ENCODE peak calls at places on chromosomes 12 and 14, in eight cellular contexts. E is mammary epithelial cell, A is tibial artery, L is SJCRH30, V is A673, P is esophagus squamous epithelium, Z is neural progenitor cell, W is suprapubic skin. Q is an unnamed sample. For H3K4me1, the result is how much of the 10 kb centered on the place peaks cover.

GRCh38 chr12:18837025-18837424 is 99.1 kb downstream of the CAPZA3 start:
- DNase-seq in E (no peak), A (no peak), L (no peak), V (peak), P (no peak), Z (no peak), W (no peak), Q (no peak)

GRCh38 chr12:29234965-29235364 is 85.9 kb downstream of the FAR2 start:
- DNase-seq in E (peak), A (no peak), L (no peak), V (peak), P (no peak), Z (no peak), W (no peak), Q (no peak)

GRCh38 chr12:109356586-109356985 is 8.9 kb downstream of the MYO1H start:
- DNase-seq in E (no peak), A (no peak), L (no peak), V (no peak), P (no peak), Z (no peak), W (no peak), Q (no peak)

GRCh38 chr12:86838709-86839108 is 582.5 kb upstream of the MGAT4C start:
- DNase-seq in E (no peak), A (no peak), L (no peak), V (peak), P (no peak), Z (peak), W (no peak), Q (no peak)

GRCh38 chr12:129551441-129551840 is 352.4 kb downstream of the TMEM132D start:
- DNase-seq in E (no peak), A (no peak), L (no peak), V (no peak), P (no peak), Z (no peak), W (no peak), Q (no peak)

GRCh38 chr14:61486930-61487495 is 165.6 kb downstream of the PRKCH start:
- DNase-seq in E (no peak), A (no peak), L (no peak), V (no peak), P (no peak), Z (no peak), W (no peak), Q (no peak)

GRCh38 chr12:132290203-132290540 is 39.2 kb downstream of the GALNT9 start:
- DNase-seq in E (no peak), A (no peak), L (no peak), V (no peak), P (no peak), Z (no peak), W (no peak), Q (no peak)

GRCh38 chr14:105477659-105478623 is 3.3 kb downstream of the CRIP2 start:
- DNase-seq in E (no peak), A (peak), L (no peak), V (peak), P (peak), Z (peak), W (no peak), Q (no peak)

GRCh38 chr12:104930388-104931326 is 27.4 kb downstream of the SLC41A2 start:
- DNase-seq in E (peak), A (no peak), L (no peak), V (no peak), P (no peak), Z (no peak), W (no peak), Q (no peak)

GRCh38 chr14:95440951-95441350 is 75.5 kb downstream of the SYNE3 start:
- DNase-seq in E (no peak), A (no peak), L (no peak), V (no peak), P (no peak), Z (no peak), W (no peak), Q (no peak)

GRCh38 chr14:26719514-26719913 is 121.7 kb upstream of the NOVA1 start:
- DNase-seq in E (no peak), A (no peak), L (no peak), V (no peak), P (no peak), Z (no peak), W (no peak), Q (no peak)

GRCh38 chr14:31159682-31160296 is 47.8 kb downstream of the HECTD1 start:
- DNase-seq in E (no peak), A (peak), L (no peak), V (peak), P (no peak), Z (no peak), W (no peak), Q (peak)

GRCh38 chr14:75200451-75200850 is 24.0 kb upstream of the TMED10 start:
- DNase-seq in E (peak), A (no peak), L (no peak), V (no peak), P (no peak), Z (no peak), W (no peak), Q (no peak)

GRCh38 chr12:47885012-47885501 is 19.7 kb downstream of the VDR start:
- DNase-seq in E (no peak), A (peak), L (no peak), V (no peak), P (no peak), Z (no peak), W (no peak), Q (no peak)

GRCh38 chr12:27198036-27198435 is 46.0 kb upstream of the STK38L start:
- DNase-seq in E (no peak), A (peak), L (no peak), V (no peak), P (no peak), Z (no peak), W (no peak), Q (no peak)

DNA sequence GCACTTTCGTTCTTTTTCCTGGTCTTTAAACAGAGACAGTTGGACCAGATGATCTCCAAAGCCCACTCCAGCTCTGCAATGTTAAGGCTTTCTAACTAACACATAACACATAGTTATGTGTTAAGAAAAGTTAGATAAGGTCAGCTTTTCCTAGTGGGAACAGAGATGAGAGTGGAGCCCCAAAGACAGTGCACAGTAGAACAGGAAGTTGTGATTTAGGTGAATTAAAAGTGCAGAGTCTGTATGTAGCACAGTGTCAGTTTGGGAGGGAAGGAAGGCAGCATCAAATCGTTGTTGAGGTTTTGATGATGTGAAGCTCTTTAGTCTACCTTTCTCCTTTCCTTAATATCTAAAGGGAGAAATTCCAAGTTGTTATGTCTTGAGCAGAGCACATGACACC is 31.7 kb downstream of the PRORP start:
- DNase-seq in E (no peak), A (no peak), L (no peak), V (no peak), P (no peak), Z (no peak), W (no peak), Q (no peak)
- H3K27ac ChIP-seq in E (no peak), A (no peak), L (no peak), V (peak), P (no peak), Z (no peak), W (no peak), Q (no peak)

GRCh38 chr14:89310211-89310610 is 106.8 kb downstream of the FOXN3 start:
- DNase-seq in E (no peak), A (no peak), L (no peak), V (no peak), P (no peak), Z (no peak), W (no peak), Q (peak)

GRCh38 chr14:89307409-89307808 is 109.6 kb downstream of the FOXN3 start:
- DNase-seq in E (no peak), A (no peak), L (no peak), V (no peak), P (no peak), Z (no peak), W (no peak), Q (no peak)

GRCh38 chr14:89304972-89305703 is 111.9 kb downstream of the FOXN3 start:
- DNase-seq in E (no peak), A (peak), L (peak), V (peak), P (no peak), Z (peak), W (no peak), Q (peak)

GRCh38 chr14:89309670-89310177 is 107.3 kb downstream of the FOXN3 start:
- DNase-seq in E (no peak), A (no peak), L (no peak), V (no peak), P (no peak), Z (no peak), W (no peak), Q (no peak)

GRCh38 chr14:89308232-89308959 is 108.6 kb downstream of the FOXN3 start:
- DNase-seq in E (no peak), A (no peak), L (no peak), V (no peak), P (no peak), Z (no peak), W (no peak), Q (no peak)
- H3K4me1 ChIP-seq in E (under half), A (under half), L (under half), V (under half), P (under half), Z (under half), W (under half), Q (half or more)

GRCh38 chr12:12818693-12819092 is 5.5 kb downstream of the DDX47 start:
- DNase-seq in E (peak), A (no peak), L (no peak), V (no peak), P (no peak), Z (no peak), W (no peak), Q (no peak)
- H3K27ac ChIP-seq in E (peak), A (peak), L (no peak), V (no peak), P (no peak), Z (no peak), W (no peak), Q (no peak)

DNA sequence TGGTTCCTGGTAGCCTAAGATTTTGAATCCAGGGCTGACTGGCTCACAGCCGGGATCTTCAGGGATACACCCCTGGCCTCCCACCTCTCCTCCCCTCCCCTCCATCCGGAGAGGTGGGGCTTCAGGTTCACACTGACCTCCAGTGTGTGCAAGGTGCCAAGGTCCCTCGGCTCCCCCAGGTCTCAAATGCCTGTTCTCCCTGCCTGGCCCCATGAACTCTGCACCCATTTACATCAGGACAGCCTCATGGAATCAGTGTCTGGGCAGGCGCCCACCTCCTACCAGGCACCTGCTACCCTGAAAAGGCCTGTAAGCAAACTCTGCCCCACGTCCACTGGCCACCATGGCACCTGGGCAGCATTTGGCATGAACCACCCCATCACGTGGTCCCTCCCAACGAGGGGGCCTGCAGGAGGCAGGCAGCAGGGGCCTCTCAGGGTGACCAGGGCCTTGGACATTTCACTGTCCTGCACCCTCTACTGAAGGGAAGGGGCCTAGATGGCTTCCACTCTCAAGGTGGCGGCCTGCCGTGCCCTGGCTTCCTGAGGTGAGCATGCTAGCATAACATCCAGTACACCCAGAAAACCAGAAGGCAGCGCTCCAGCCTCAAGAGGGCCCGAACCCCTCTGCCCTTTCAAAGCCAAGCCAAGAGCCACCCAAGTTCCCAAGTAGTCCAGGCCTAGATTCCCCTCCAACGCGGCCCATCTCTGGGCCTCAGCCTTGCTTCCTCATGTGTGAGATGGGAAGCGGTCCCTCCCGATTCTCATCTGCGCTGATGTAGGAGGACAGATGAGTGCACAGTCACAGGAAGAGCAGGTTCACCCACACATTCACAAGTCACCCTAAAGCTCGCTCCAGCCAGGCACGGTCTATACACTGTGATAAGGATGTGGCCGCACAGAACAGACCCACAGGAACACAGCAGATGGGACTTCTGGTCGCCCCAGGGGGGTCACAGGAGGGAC is 37.3 kb downstream of the CCDC85C start:
- DNase-seq in E (no peak), A (no peak), L (no peak), V (no peak), P (no peak), Z (no peak), W (no peak), Q (no peak)
- H3K4me1 ChIP-seq in E (under half), A (half or more), L (under half), V (under half), P (half or more), Z (half or more), W (half or more), Q (half or more)

GRCh38 chr12:75699728-75700496 is 188.5 kb upstream of the KRR1 start:
- DNase-seq in E (no peak), A (no peak), L (peak), V (no peak), P (no peak), Z (no peak), W (no peak), Q (peak)

GRCh38 chr12:75702477-75703093 is 191.2 kb upstream of the KRR1 start:
- DNase-seq in E (no peak), A (no peak), L (no peak), V (no peak), P (no peak), Z (no peak), W (no peak), Q (no peak)

GRCh38 chr12:75704208-75704607 is 192.8 kb upstream of the KRR1 start:
- DNase-seq in E (no peak), A (no peak), L (no peak), V (no peak), P (no peak), Z (no peak), W (no peak), Q (no peak)

GRCh38 chr12:75703131-75703530 is 191.7 kb upstream of the KRR1 start:
- DNase-seq in E (no peak), A (no peak), L (no peak), V (no peak), P (no peak), Z (no peak), W (no peak), Q (no peak)

GRCh38 chr12:75701859-75702258 is 190.4 kb upstream of the KRR1 start:
- DNase-seq in E (no peak), A (no peak), L (no peak), V (no peak), P (no peak), Z (no peak), W (no peak), Q (no peak)
- H3K27ac ChIP-seq in E (no peak), A (no peak), L (no peak), V (no peak), P (no peak), Z (no peak), W (no peak), Q (no peak)

DNA sequence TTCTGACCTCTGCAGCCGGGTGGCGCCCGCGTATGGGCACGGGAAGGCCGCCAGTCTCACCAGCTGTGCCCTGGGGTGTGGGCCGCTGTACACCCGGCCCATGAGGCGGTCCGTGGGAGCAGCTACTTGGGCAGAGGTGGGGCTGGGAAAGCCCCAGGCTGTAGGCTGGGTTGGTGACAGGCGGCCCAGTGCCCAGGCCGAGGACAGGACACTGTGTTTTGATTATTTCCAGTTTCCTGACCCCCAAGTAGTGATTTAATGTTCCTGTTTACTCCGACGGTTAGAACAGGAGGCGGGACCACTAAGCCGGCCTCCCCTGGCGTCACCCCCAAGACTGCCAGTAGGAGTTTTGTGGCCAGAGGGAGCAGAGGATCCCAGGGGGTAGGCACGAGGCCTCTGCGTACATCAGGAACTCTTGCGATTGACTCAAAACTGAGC is 42.7 kb upstream of the DIO3 start:
- DNase-seq in E (no peak), A (peak), L (no peak), V (no peak), P (no peak), Z (no peak), W (peak), Q (peak)
- H3K4me1 ChIP-seq in E (under half), A (under half), L (under half), V (under half), P (under half), Z (under half), W (under half), Q (under half)

GRCh38 chr12:93618891-93619410 is 46.5 kb downstream of the SOCS2 start:
- DNase-seq in E (no peak), A (no peak), L (no peak), V (no peak), P (no peak), Z (no peak), W (no peak), Q (no peak)
- H3K27ac ChIP-seq in E (no peak), A (no peak), L (no peak), V (no peak), P (no peak), Z (no peak), W (no peak), Q (no peak)

GRCh38 chr12:75661927-75662326 is 150.5 kb upstream of the KRR1 start:
- DNase-seq in E (no peak), A (no peak), L (no peak), V (no peak), P (no peak), Z (no peak), W (no peak), Q (no peak)
- H3K4me1 ChIP-seq in E (half or more), A (under half), L (under half), V (under half), P (under half), Z (under half), W (under half), Q (under half)

GRCh38 chr12:41634096-41634495 is 446.0 kb downstream of the PDZRN4 start:
- DNase-seq in E (no peak), A (no peak), L (no peak), V (no peak), P (no peak), Z (no peak), W (no peak), Q (no peak)
- H3K27ac ChIP-seq in E (no peak), A (no peak), L (no peak), V (no peak), P (no peak), Z (no peak), W (no peak), Q (no peak)

GRCh38 chr14:68971411-68972035 is 7.6 kb downstream of the ACTN1 start:
- DNase-seq in E (no peak), A (no peak), L (no peak), V (no peak), P (no peak), Z (no peak), W (no peak), Q (no peak)
- H3K4me1 ChIP-seq in E (half or more), A (half or more), L (half or more), V (under half), P (under half), Z (under half), W (half or more), Q (under half)

Q was measured in adrenal gland.